ENCODE peak calls at places on chromosomes 3 and 15, in six cellular contexts. A is GM23248, G is OCI-LY7, N is osteoblast, R is fibroblast of lung, O is HepG2. K is an unnamed sample.

GRCh38 chr3:149967067-149967685 is 3.5 kb downstream of the PFN2 start:
- DNase-seq in A (peak; percentile 69), G (peak; percentile 46), N (peak; percentile 38), R (peak; percentile 45), O (peak; percentile 40), K (peak; percentile 54)

GRCh38 chr15:83887404-83887803 is 233.5 kb downstream of the ADAMTSL3 start:
- DNase-seq in A (no peak), G (no peak), N (no peak), R (no peak), O (no peak), K (no peak)

GRCh38 chr3:103600844-103601243 is 1166.0 kb downstream of the ZPLD1 start:
- DNase-seq in A (no peak), G (no peak), N (no peak), R (no peak), O (no peak), K (no peak)

GRCh38 chr15:101052031-101052620 is 133.0 kb downstream of the LRRK1 start:
- DNase-seq in A (no peak), G (no peak), N (peak; percentile 55), R (no peak), O (no peak), K (no peak)

GRCh38 chr3:50155891-50156290 is 767 bp downstream of the SEMA3F start:
- DNase-seq in A (no peak), G (no peak), N (no peak), R (peak; percentile 30), O (no peak), K (peak; percentile 42)

GRCh38 chr3:135271562-135272290 is 476.7 kb downstream of the EPHB1 start:
- DNase-seq in A (no peak), G (no peak), N (no peak), R (no peak), O (no peak), K (no peak)

GRCh38 chr3:121072128-121072527 is 164.1 kb downstream of the STXBP5L start:
- DNase-seq in A (no peak), G (no peak), N (no peak), R (no peak), O (no peak), K (no peak)

GRCh38 chr15:59399465-59400102 is 26.9 kb upstream of the MYO1E start:
- DNase-seq in A (no peak), G (peak; percentile 90), N (no peak), R (no peak), O (no peak), K (no peak)

GRCh38 chr15:39248204-39248603 is 332.7 kb upstream of the THBS1 start:
- DNase-seq in A (peak; percentile 89), G (no peak), N (no peak), R (peak; percentile 89), O (peak; percentile 47), K (peak; percentile 99)

GRCh38 chr3:149599236-149599635 is 58.6 kb downstream of the WWTR1 start:
- DNase-seq in A (no peak), G (no peak), N (no peak), R (peak; percentile 87), O (peak; percentile 87), K (peak; percentile 97)

GRCh38 chr3:175146258-175146657 is 287.1 kb downstream of the NAALADL2 start:
- DNase-seq in A (peak; percentile 56), G (no peak), N (no peak), R (peak; percentile 13), O (no peak), K (peak; percentile 31)

GRCh38 chr3:37768107-37768809 is 93.4 kb upstream of the CTDSPL start:
- DNase-seq in A (no peak), G (no peak), N (no peak), R (no peak), O (peak; percentile 40), K (peak; percentile 89)

GRCh38 chr3:197730200-197730599 is 6.5 kb downstream of the RUBCN start:
- DNase-seq in A (peak; percentile 74), G (no peak), N (peak; percentile 92), R (peak; percentile 91), O (no peak), K (no peak)

GRCh38 chr15:88255496-88256171 is 905 bp downstream of the NTRK3 start:
- DNase-seq in A (peak; percentile 82), G (no peak), N (peak; percentile 97), R (peak; percentile 77), O (no peak), K (peak; percentile 19)

GRCh38 chr15:94306700-94307650 is 75.6 kb downstream of the MCTP2 start:
- DNase-seq in A (peak; percentile 32), G (peak; percentile 91), N (no peak), R (peak; percentile 83), O (no peak), K (no peak)

GRCh38 chr3:126135056-126135397 is 45.4 kb downstream of the ALDH1L1 start:
- DNase-seq in A (no peak), G (no peak), N (peak; percentile 74), R (no peak), O (no peak), K (no peak)

GRCh38 chr3:128503164-128503651 is 10.2 kb upstream of the GATA2 start:
- DNase-seq in A (peak; percentile 10), G (no peak), N (no peak), R (no peak), O (no peak), K (no peak)

GRCh38 chr3:14410501-14411165 is 8.2 kb downstream of the SLC6A6 start:
- DNase-seq in A (peak; percentile 95), G (peak; percentile 62), N (peak; percentile 96), R (peak; percentile 85), O (peak; percentile 18), K (peak; percentile 18)

GRCh38 chr3:12483364-12483763 is 916 bp upstream of the TSEN2 start:
- DNase-seq in A (peak; percentile 24), G (peak; percentile 13), N (no peak), R (peak; percentile 8), O (no peak), K (no peak)
- H3K27ac ChIP-seq in A (no peak overlapping the region), G (peak overlapping the region; percentile 79), N (no peak overlapping the region), R (no peak overlapping the region), O (peak overlapping the region; percentile 75), K (no peak overlapping the region)

GRCh38 chr15:51829360-51830278 is at the start of gene TMOD3:
- DNase-seq in A (peak; percentile 90), G (peak; percentile 93), N (peak; percentile 96), R (peak; percentile 84), O (peak; percentile 83), K (peak; percentile 94)
- H3K79me2 ChIP-seq in A (peaks cover 55% of the 10 kb centered on the region), G (peaks cover 46% of the 10 kb centered on the region), N (peaks cover 51% of the 10 kb centered on the region), R (peaks cover 50% of the 10 kb centered on the region), O (peaks cover 45% of the 10 kb centered on the region), K (peaks cover 51% of the 10 kb centered on the region)

GRCh38 chr3:157127831-157128767 is 31.8 kb downstream of the CCNL1 start:
- DNase-seq in A (peak; percentile 94), G (no peak), N (peak; percentile 95), R (peak; percentile 88), O (peak; percentile 78), K (peak; percentile 60)
- H3K27ac ChIP-seq in A (peak overlapping the region; percentile 85), G (no peak overlapping the region), N (peak overlapping the region; percentile 91), R (no peak overlapping the region), O (peak overlapping the region; percentile 96), K (peak overlapping the region; percentile 60)

GRCh38 chr15:55683366-55683765 is 59.6 kb downstream of the PRTG start:
- DNase-seq in A (peak; percentile 30), G (no peak), N (no peak), R (peak; percentile 65), O (no peak), K (no peak)

GRCh38 chr15:55685292-55685691 is 57.7 kb downstream of the PRTG start:
- DNase-seq in A (peak; percentile 21), G (peak; percentile 1), N (no peak), R (no peak), O (no peak), K (no peak)

DNA sequence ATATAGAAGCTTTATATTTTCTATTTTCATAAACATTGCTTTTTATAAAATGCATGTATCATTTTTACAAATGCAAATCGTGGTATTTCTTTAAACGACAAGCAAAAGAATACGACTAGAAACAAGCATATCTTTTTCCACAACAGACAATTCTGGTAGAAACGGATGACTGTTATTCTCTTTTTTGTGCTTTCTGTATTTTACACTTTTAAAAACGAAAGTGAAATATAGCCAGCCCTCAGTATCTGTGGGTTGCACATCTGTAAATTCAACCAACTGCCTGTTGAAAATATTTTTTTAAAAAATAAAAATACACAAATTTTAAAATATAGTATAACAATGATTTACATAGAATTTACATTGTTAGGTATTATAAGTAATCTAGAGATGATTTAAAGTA is 61.3 kb downstream of the PRTG start:
- DNase-seq in A (no peak), G (no peak), N (no peak), R (no peak), O (no peak), K (no peak)
- H3K79me2 ChIP-seq in A (no peaks in the 10 kb centered on the region), G (no peaks in the 10 kb centered on the region), N (no peaks in the 10 kb centered on the region), R (no peaks in the 10 kb centered on the region), O (no peaks in the 10 kb centered on the region), K (no peaks in the 10 kb centered on the region)

GRCh38 chr3:142614059-142614626 is 17.9 kb downstream of the PLS1 start:
- DNase-seq in A (no peak), G (no peak), N (no peak), R (no peak), O (no peak), K (no peak)
- H3K27ac ChIP-seq in A (no peak overlapping the region), G (no peak overlapping the region), N (no peak overlapping the region), R (no peak overlapping the region), O (no peak overlapping the region), K (no peak overlapping the region)

GRCh38 chr3:25664066-25664809 is 469 bp downstream of the TOP2B start:
- DNase-seq in A (peak; percentile 81), G (peak; percentile 62), N (peak; percentile 80), R (peak; percentile 72), O (peak; percentile 29), K (peak; percentile 64)
- H3K79me2 ChIP-seq in A (peaks cover 47% of the 10 kb centered on the region), G (peaks cover 64% of the 10 kb centered on the region), N (peaks cover 47% of the 10 kb centered on the region), R (peaks cover 46% of the 10 kb centered on the region), O (peaks cover 48% of the 10 kb centered on the region), K (peaks cover 45% of the 10 kb centered on the region)

GRCh38 chr15:55993111-55993803 is at the start of gene NEDD4:
- DNase-seq in A (peak; percentile 95), G (peak; percentile 87), N (peak; percentile 99), R (peak; percentile 89), O (peak; percentile 76), K (peak; percentile 92)
- H3K27ac ChIP-seq in A (peak within 1 kb of the TSS; percentile 79), G (peak within 1 kb of the TSS; percentile 25), N (peak within 1 kb of the TSS; percentile 70), R (peak within 1 kb of the TSS; percentile 83), O (peak within 1 kb of the TSS; percentile 83), K (peak within 1 kb of the TSS; percentile 68)

K was measured in endothelial cell of umbilical vein.